ENCODE peak calls at places on chromosome 22, in seven cellular contexts. F is fibroblast of lung; G is hepatocyte; A is tibial artery; B is Caco-2; U is Peyer's patch; K is CD4-positive, alpha-beta memory T cell. N is an unnamed sample. For H3K4me1, the result is how much of the 10 kb centered on the place peaks cover.

GRCh38 chr22:30206964-30207363 is 39.6 kb downstream of the LIF start:
- DNase-seq in G (peak), F (peak), A (peak), K (no peak), B (peak), U (peak), N (no peak)

GRCh38 chr22:39985383-39986045 is 9.2 kb upstream of the FAM83F start:
- DNase-seq in K (no peak), F (no peak), U (peak), G (no peak), B (no peak), A (no peak), N (no peak)

GRCh38 chr22:39932918-39933649 is 27.1 kb upstream of the TMA7B start:
- DNase-seq in F (no peak), K (no peak), G (peak), B (peak), A (no peak), U (peak), N (no peak)

GRCh38 chr22:30224161-30224857 is 22.2 kb downstream of the LIF start:
- DNase-seq in B (no peak), U (no peak), K (no peak), G (peak), F (peak), A (no peak), N (no peak)

GRCh38 chr22:22546490-22546889 is 12.6 kb downstream of the PRAME start:
- DNase-seq in F (no peak), A (no peak), G (no peak), B (no peak), K (no peak), U (no peak), N (no peak)

GRCh38 chr22:23137905-23138520 is 3.8 kb downstream of the RSPH14 start:
- DNase-seq in B (no peak), A (no peak), G (no peak), K (peak), F (peak), U (peak), N (no peak)

GRCh38 chr22:46774456-46775363 is 12.3 kb downstream of the TBC1D22A start:
- DNase-seq in U (peak), F (no peak), K (no peak), A (no peak), B (no peak), G (no peak), N (no peak)

GRCh38 chr22:43377486-43377995 is 34.3 kb upstream of the MPPED1 start:
- DNase-seq in U (no peak), K (no peak), A (no peak), B (no peak), F (peak), G (no peak), N (no peak)

GRCh38 chr22:40509401-40510134 is 127.0 kb downstream of the MRTFA start:
- DNase-seq in F (peak), K (no peak), U (no peak), A (peak), B (peak), G (peak), N (no peak)

GRCh38 chr22:32625985-32626384 is 151.4 kb downstream of the FBXO7 start:
- DNase-seq in U (no peak), F (no peak), G (no peak), A (peak), K (no peak), B (no peak), N (no peak)

GRCh38 chr22:48939441-48940265 is 888.0 kb downstream of the BRD1 start:
- DNase-seq in F (no peak), B (no peak), G (no peak), A (peak), U (no peak), K (no peak), N (no peak)

GRCh38 chr22:22786301-22787115 is 101.1 kb upstream of the IGLL5 start:
- DNase-seq in G (peak), A (no peak), K (no peak), U (no peak), F (no peak), B (peak), N (no peak)

GRCh38 chr22:39524753-39525657 is 4.6 kb downstream of the ATF4 start:
- DNase-seq in K (no peak), B (peak), U (no peak), A (no peak), F (no peak), G (no peak), N (no peak)

GRCh38 chr22:40525250-40525884 is 111.2 kb downstream of the MRTFA start:
- DNase-seq in B (peak), A (no peak), K (peak), U (peak), F (no peak), G (peak), N (no peak)

GRCh38 chr22:20464096-20464614 is 26.5 kb upstream of the SCARF2 start:
- DNase-seq in K (peak), F (no peak), B (no peak), G (no peak), U (peak), A (no peak), N (no peak)

GRCh38 chr22:46484861-46485595 is 52.4 kb downstream of the CELSR1 start:
- DNase-seq in G (peak), K (no peak), B (no peak), A (no peak), F (peak), U (no peak), N (no peak)

GRCh38 chr22:50174382-50175190 is 4.1 kb downstream of the PANX2 start:
- DNase-seq in U (no peak), G (no peak), K (no peak), F (no peak), A (no peak), B (no peak), N (no peak)

GRCh38 chr22:49196046-49196511 is 631.6 kb downstream of the BRD1 start:
- DNase-seq in G (no peak), K (no peak), B (no peak), F (no peak), U (peak), A (peak), N (no peak)

GRCh38 chr22:32649515-32650200 is 151.8 kb upstream of the TIMP3 start:
- DNase-seq in F (peak), B (no peak), K (no peak), A (peak), U (peak), G (peak), N (no peak)

GRCh38 chr22:20490941-20491307 is 4.7 kb downstream of the KLHL22 start:
- DNase-seq in B (no peak), G (no peak), A (no peak), K (no peak), F (no peak), U (no peak), N (no peak)

GRCh38 chr22:33474587-33474986 is 416.4 kb upstream of the SYN3 start:
- DNase-seq in A (no peak), F (peak), K (no peak), G (no peak), U (no peak), B (no peak), N (no peak)

GRCh38 chr22:29719894-29720645 is at the start of gene CABP7:
- DNase-seq in G (no peak), A (no peak), F (no peak), K (no peak), B (no peak), U (no peak), N (no peak)

GRCh38 chr22:41697126-41697775 is 2.1 kb upstream of the MEI1 start:
- DNase-seq in B (peak), K (peak), A (peak), F (peak), U (peak), G (peak), N (peak)

GRCh38 chr22:30605449-30606110 is 1.4 kb upstream of the TCN2 start:
- DNase-seq in U (peak), B (peak), F (peak), K (peak), A (peak), G (peak), N (no peak)

GRCh38 chr22:20442485-20443284 is 5.1 kb upstream of the SCARF2 start:
- DNase-seq in A (peak), U (no peak), K (no peak), F (no peak), B (no peak), G (no peak), N (no peak)

GRCh38 chr22:42961815-42962214 is 53.1 kb downstream of the PACSIN2 start:
- DNase-seq in G (no peak), B (no peak), A (no peak), U (peak), F (no peak), K (no peak), N (no peak)

GRCh38 chr22:43823353-43823908 is 11.3 kb upstream of the EFCAB6 start:
- DNase-seq in G (peak), A (peak), K (no peak), U (peak), B (peak), F (peak), N (no peak)

GRCh38 chr22:17435375-17435774 is 66.1 kb downstream of the CECR2 start:
- DNase-seq in G (no peak), A (no peak), B (no peak), U (no peak), F (no peak), K (no peak), N (no peak)
- H3K4me1 ChIP-seq in G (under half), A (under half), B (under half), U (under half), F (under half), K (under half), N (under half)

DNA sequence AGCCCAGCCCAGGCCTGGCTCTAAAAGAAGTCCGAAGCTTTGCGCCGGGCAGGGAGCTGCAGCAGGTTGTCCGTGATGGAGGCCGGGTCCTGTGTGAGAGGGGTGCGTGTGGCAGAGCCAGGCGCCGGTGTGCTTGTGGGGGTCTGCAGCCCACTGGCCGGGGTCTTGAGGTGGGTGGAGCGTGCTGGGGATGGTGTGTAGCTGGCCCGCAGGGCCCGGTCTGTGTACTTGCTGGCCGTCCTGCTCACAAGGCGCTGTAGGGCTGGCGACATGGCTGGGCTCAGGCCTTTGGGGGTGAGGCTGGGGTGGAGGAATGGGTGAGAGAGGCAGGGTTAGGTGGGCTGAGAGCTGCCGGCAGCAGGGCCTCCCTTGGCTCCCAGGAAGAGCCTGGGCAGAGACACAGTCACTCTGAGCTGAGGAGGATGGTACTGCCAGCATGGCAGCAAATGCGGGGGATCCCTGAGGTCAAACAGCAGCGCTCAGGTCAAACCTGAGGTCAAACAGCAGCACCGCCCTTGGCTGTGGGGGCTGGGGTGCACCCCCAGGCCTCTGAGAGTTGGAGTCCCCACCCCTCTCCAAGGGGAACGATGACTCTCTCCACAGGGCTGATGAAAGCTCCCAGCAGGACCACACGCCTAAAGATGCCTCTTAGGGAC is 3.2 kb downstream of the TSSK2 start:
- DNase-seq in B (no peak), G (no peak), F (no peak), A (no peak), K (no peak), U (no peak), N (no peak)
- H3K4me1 ChIP-seq in B (under half), G (under half), F (under half), A (under half), K (under half), U (under half), N (under half)

GRCh38 chr22:45263790-45264269 is 20.9 kb upstream of the UPK3A start:
- DNase-seq in G (peak), K (no peak), F (peak), U (peak), B (peak), A (peak), N (no peak)

GRCh38 chr22:45262931-45263789 is 21.6 kb upstream of the UPK3A start:
- DNase-seq in U (peak), F (no peak), G (no peak), B (no peak), K (no peak), A (no peak), N (no peak)

GRCh38 chr22:45268167-45268957 is 16.4 kb upstream of the UPK3A start:
- DNase-seq in G (peak), K (no peak), U (peak), A (no peak), B (peak), F (no peak), N (no peak)

GRCh38 chr22:45262195-45262930 is 21.7 kb upstream of the KIAA0930 start:
- DNase-seq in F (no peak), B (no peak), U (no peak), K (no peak), A (no peak), G (no peak), N (no peak)

DNA sequence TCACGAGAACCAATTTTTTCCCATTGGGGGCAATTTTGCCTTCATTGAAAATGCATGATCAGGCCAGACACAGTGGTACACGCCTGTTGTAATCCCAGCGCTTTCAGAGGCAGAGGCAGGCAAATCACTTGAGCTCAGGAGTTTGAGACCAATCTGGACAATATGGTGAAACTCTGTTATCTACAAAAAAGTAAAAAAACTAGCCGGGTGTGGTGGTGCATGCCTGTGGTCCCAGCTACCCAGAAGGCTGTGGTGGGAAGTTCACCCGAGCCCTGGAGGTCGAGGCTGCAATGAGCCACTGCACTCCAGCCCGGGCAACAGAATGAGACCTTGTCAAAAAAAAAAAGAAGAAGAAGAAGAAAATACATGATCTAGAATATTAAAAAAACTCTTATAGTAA is 19.2 kb upstream of the UPK3A start:
- DNase-seq in K (no peak), U (no peak), A (no peak), F (peak), B (no peak), G (no peak), N (no peak)
- H3K4me1 ChIP-seq in K (under half), U (under half), A (under half), F (under half), B (under half), G (under half), N (under half)

DNA sequence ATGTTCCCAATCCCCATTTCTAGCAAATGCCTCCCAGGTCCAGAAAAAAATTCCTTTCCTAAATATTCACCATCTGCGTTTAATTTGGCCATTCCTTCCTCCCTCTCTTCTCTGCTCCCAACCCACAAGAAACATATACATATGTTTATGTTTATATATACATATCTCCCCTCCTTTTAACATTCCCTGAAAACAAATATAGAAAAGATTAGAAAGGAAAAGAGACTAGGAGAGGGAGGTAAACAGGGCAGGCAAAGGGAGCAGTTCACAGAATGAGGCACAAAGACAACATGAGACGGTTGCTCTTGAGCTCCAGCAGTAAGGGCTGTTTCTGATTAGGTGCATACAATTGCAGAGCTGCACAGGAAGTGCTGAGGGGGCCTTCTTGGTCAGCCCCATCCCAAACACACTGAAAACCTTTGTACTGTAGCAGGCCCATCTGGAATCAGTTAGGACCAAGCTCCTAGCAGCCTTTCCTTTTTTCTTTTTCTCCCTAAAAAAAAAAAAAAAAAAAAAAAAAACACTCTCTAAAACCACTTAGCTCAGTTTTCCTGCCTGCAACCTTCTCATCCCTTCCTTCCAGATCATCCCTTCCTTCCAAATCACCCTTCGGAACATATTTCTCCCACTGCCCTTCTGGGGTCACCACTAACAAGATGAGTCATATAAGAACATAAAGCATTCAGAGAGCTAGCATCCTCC is 57.1 kb downstream of the RBFOX2 start:
- DNase-seq in F (peak), A (no peak), U (no peak), K (no peak), B (no peak), G (peak), N (no peak)
- H3K4me1 ChIP-seq in F (under half), A (under half), U (under half), K (under half), B (under half), G (under half), N (under half)